ENCODE peak calls at places on chromosome 1, in ten cellular contexts. J is activated naive CD4-positive, alpha-beta T cell; T is RKO; V is sciatic nerve; G is glutamatergic neuron; B is astrocyte of the spinal cord; O is ELF-1; E is NCI-H226; P is spleen; Z is activated naive CD8-positive, alpha-beta T cell treated with anti-CD3 and anti-CD28 coated beads for 36 hours. D is an unnamed sample.

GRCh38 chr1:59293849-59294248 is 3.0 kb upstream of the FGGY start:
- DNase-seq in J (no peak), T (no peak), V (no peak), G (no peak), B (no peak), O (no peak), E (no peak), P (peak; percentile 75), Z (no peak), D (no peak)

GRCh38 chr1:62068302-62068936 is 126.2 kb upstream of the L1TD1 start:
- DNase-seq in J (no peak), T (no peak), V (no peak), G (no peak), B (no peak), O (no peak), E (no peak), P (no peak), Z (no peak), D (no peak)

GRCh38 chr1:229448845-229449244 is 15.0 kb upstream of the ACTA1 start:
- DNase-seq in J (no peak), T (no peak), V (no peak), G (no peak), B (no peak), O (no peak), E (no peak), P (no peak), Z (no peak), D (no peak)

GRCh38 chr1:41333146-41333784 is 28.0 kb upstream of the FOXO6 start:
- DNase-seq in J (no peak), T (peak; percentile 71), V (no peak), G (no peak), B (peak; percentile 64), O (peak; percentile 33), E (peak; percentile 84), P (no peak), Z (no peak), D (no peak)

GRCh38 chr1:36217667-36218066 is 6.6 kb upstream of the THRAP3 start:
- DNase-seq in J (no peak), T (peak; percentile 42), V (no peak), G (no peak), B (peak; percentile 50), O (no peak), E (no peak), P (no peak), Z (no peak), D (no peak)

GRCh38 chr1:34705077-34705476 is 49.8 kb upstream of the GJB5 start:
- DNase-seq in J (no peak), T (no peak), V (no peak), G (no peak), B (no peak), O (no peak), E (no peak), P (no peak), Z (no peak), D (no peak)

GRCh38 chr1:180258290-180258689 is 28.2 kb downstream of the LHX4 start:
- DNase-seq in J (no peak), T (no peak), V (no peak), G (no peak), B (no peak), O (no peak), E (no peak), P (peak; percentile 58), Z (no peak), D (no peak)

GRCh38 chr1:17919525-17920439 is 164.6 kb downstream of the ACTL8 start:
- DNase-seq in J (no peak), T (peak; percentile 45), V (no peak), G (no peak), B (peak; percentile 55), O (peak; percentile 56), E (no peak), P (peak; percentile 41), Z (no peak), D (no peak)

GRCh38 chr1:235329139-235329808 is 904 bp downstream of the GGPS1 start:
- DNase-seq in J (no peak), T (peak; percentile 64), V (no peak), G (peak; percentile 35), B (no peak), O (no peak), E (no peak), P (peak; percentile 84), Z (peak; percentile 59), D (no peak)

GRCh38 chr1:212608956-212609700 is 567 bp downstream of the ATF3 start:
- DNase-seq in J (peak; percentile 40), T (peak; percentile 46), V (peak; percentile 78), G (peak; percentile 83), B (no peak), O (peak; percentile 81), E (no peak), P (peak; percentile 88), Z (peak; percentile 61), D (peak; percentile 49)

GRCh38 chr1:221636967-221637366 is 104.9 kb downstream of the DUSP10 start:
- DNase-seq in J (no peak), T (no peak), V (no peak), G (no peak), B (no peak), O (no peak), E (no peak), P (no peak), Z (no peak), D (no peak)

GRCh38 chr1:32647308-32648134 is 2.8 kb downstream of the ZBTB8OS start:
- DNase-seq in J (no peak), T (no peak), V (no peak), G (no peak), B (no peak), O (no peak), E (no peak), P (no peak), Z (no peak), D (no peak)

GRCh38 chr1:230792691-230793462 is 45.7 kb downstream of the CAPN9 start:
- DNase-seq in J (no peak), T (peak; percentile 25), V (no peak), G (no peak), B (peak; percentile 5), O (no peak), E (no peak), P (no peak), Z (no peak), D (no peak)

GRCh38 chr1:161128591-161129420 is 3.7 kb downstream of the DEDD start:
- DNase-seq in J (no peak), T (no peak), V (no peak), G (no peak), B (no peak), O (no peak), E (no peak), P (peak; percentile 1), Z (no peak), D (no peak)

GRCh38 chr1:31723828-31724359 is 20.1 kb upstream of the COL16A1 start:
- DNase-seq in J (no peak), T (peak; percentile 83), V (peak; percentile 86), G (no peak), B (peak; percentile 78), O (peak; percentile 71), E (peak; percentile 80), P (no peak), Z (no peak), D (no peak)

GRCh38 chr1:99645199-99645598 is 714 bp upstream of the PALMD start:
- DNase-seq in J (no peak), T (no peak), V (peak; percentile 61), G (no peak), B (no peak), O (no peak), E (peak; percentile 75), P (no peak), Z (no peak), D (peak; percentile 52)

GRCh38 chr1:51569284-51570062 is 47.4 kb upstream of the OSBPL9 start:
- DNase-seq in J (no peak), T (peak; percentile 77), V (no peak), G (no peak), B (peak; percentile 77), O (peak; percentile 81), E (peak; percentile 93), P (no peak), Z (peak; percentile 29), D (peak; percentile 75)

GRCh38 chr1:9874959-9875635 is 35.0 kb downstream of the CTNNBIP1 start:
- DNase-seq in J (peak; percentile 60), T (peak; percentile 71), V (peak; percentile 82), G (peak; percentile 87), B (peak; percentile 67), O (peak; percentile 96), E (peak; percentile 22), P (peak; percentile 89), Z (peak; percentile 69), D (peak; percentile 75)

GRCh38 chr1:112322983-112323678 is 72.9 kb upstream of the CTTNBP2NL start:
- DNase-seq in J (no peak), T (no peak), V (no peak), G (peak; percentile 58), B (no peak), O (no peak), E (no peak), P (no peak), Z (no peak), D (no peak)

GRCh38 chr1:55478742-55479141 is 263.6 kb upstream of the USP24 start:
- DNase-seq in J (no peak), T (peak; percentile 46), V (no peak), G (no peak), B (peak; percentile 62), O (no peak), E (peak; percentile 8), P (no peak), Z (no peak), D (no peak)

D was measured in breast epithelium.